ENCODE peak calls at places on chromosomes 12 and 14, in seven cellular contexts. G, A, I, V, F, E and R are unnamed samples.
A peak's percentile ranks its signal among the peaks of the same experiment; 100 is the strongest.

GRCh38 chr12:64120568-64120967 is 101.5 kb downstream of the KICS2 start:
- DNase-seq in G (no peak), A (no peak), I (peak; percentile 75), V (no peak), F (no peak), E (no peak), R (no peak)

GRCh38 chr12:40953076-40953475 is 235.0 kb upstream of the PDZRN4 start:
- DNase-seq in G (peak; percentile 9), A (peak; percentile 87), I (no peak), V (no peak), F (no peak), E (no peak), R (no peak)

GRCh38 chr12:122527478-122527944 is 462 bp downstream of the KNTC1 start:
- DNase-seq in G (peak; percentile 11), A (no peak), I (peak; percentile 33), V (no peak), F (peak; percentile 27), E (peak; percentile 20), R (no peak)

GRCh38 chr14:23009483-23009938 is 432 bp downstream of the C14orf93 start:
- DNase-seq in G (no peak), A (no peak), I (no peak), V (no peak), F (no peak), E (no peak), R (no peak)

GRCh38 chr12:127245437-127245836 is 1021.5 kb upstream of the TMEM132C start:
- DNase-seq in G (no peak), A (peak; percentile 57), I (peak; percentile 14), V (no peak), F (no peak), E (no peak), R (no peak)

GRCh38 chr14:50064993-50065392 is 51.4 kb downstream of the VCPKMT start:
- DNase-seq in G (no peak), A (peak; percentile 22), I (peak; percentile 33), V (peak; percentile 98), F (no peak), E (peak; percentile 68), R (no peak)

GRCh38 chr14:69693823-69694729 is 72.9 kb upstream of the SRSF5 start:
- DNase-seq in G (no peak), A (no peak), I (peak; percentile 23), V (no peak), F (no peak), E (peak; percentile 84), R (no peak)

GRCh38 chr12:66467932-66468331 is 165.6 kb downstream of the HELB start:
- DNase-seq in G (no peak), A (no peak), I (no peak), V (no peak), F (no peak), E (no peak), R (no peak)

GRCh38 chr14:98120831-98121464 is 1151.0 kb downstream of the BCL11B start:
- DNase-seq in G (peak; percentile 3), A (no peak), I (peak; percentile 58), V (no peak), F (no peak), E (no peak), R (no peak)

GRCh38 chr12:18932715-18933114 is 194.8 kb downstream of the CAPZA3 start:
- DNase-seq in G (no peak), A (peak; percentile 26), I (no peak), V (no peak), F (no peak), E (no peak), R (no peak)

GRCh38 chr12:28367326-28367725 is 177.1 kb downstream of the CCDC91 start:
- DNase-seq in G (no peak), A (no peak), I (no peak), V (no peak), F (no peak), E (no peak), R (no peak)

GRCh38 chr14:103105580-103106168 is 11.1 kb downstream of the EXOC3L4 start:
- DNase-seq in G (no peak), A (no peak), I (no peak), V (no peak), F (no peak), E (peak; percentile 66), R (no peak)

GRCh38 chr14:68084256-68084655 is 264.7 kb downstream of the RAD51B start:
- DNase-seq in G (peak; percentile 16), A (no peak), I (peak; percentile 8), V (no peak), F (no peak), E (no peak), R (no peak)

GRCh38 chr14:92937229-92937937 is 14.4 kb downstream of the CHGA start:
- DNase-seq in G (no peak), A (no peak), I (peak; percentile 40), V (no peak), F (no peak), E (peak; percentile 36), R (no peak)

GRCh38 chr12:122356192-122356635 is 66.3 kb downstream of the CLIP1 start:
- DNase-seq in G (peak; percentile 65), A (peak; percentile 22), I (peak; percentile 69), V (peak; percentile 19), F (peak; percentile 22), E (peak; percentile 51), R (no peak)

GRCh38 chr12:913919-914718 is 35.4 kb downstream of the RAD52 start:
- DNase-seq in G (peak; percentile 62), A (peak; percentile 94), I (peak; percentile 88), V (no peak), F (no peak), E (no peak), R (no peak)

GRCh38 chr14:71582705-71583104 is 349.5 kb upstream of the RGS6 start:
- DNase-seq in G (peak; percentile 58), A (peak; percentile 87), I (no peak), V (no peak), F (no peak), E (no peak), R (no peak)

GRCh38 chr12:45336762-45337596 is 121.1 kb downstream of the ANO6 start:
- DNase-seq in G (peak; percentile 90), A (peak; percentile 91), I (peak; percentile 63), V (no peak), F (no peak), E (no peak), R (no peak)

GRCh38 chr12:16726879-16727278 is 120.9 kb upstream of the LMO3 start:
- DNase-seq in G (no peak), A (peak; percentile 82), I (peak; percentile 63), V (no peak), F (no peak), E (no peak), R (no peak)

GRCh38 chr12:107231269-107231668 is 137.9 kb upstream of the CRY1 start:
- DNase-seq in G (no peak), A (no peak), I (no peak), V (no peak), F (no peak), E (no peak), R (no peak)

GRCh38 chr12:48266826-48267225 is 63.7 kb upstream of the OR10AD1 start:
- DNase-seq in G (no peak), A (no peak), I (no peak), V (no peak), F (no peak), E (no peak), R (no peak)

GRCh38 chr12:94795520-94795919 is 145.2 kb upstream of the TMCC3 start:
- DNase-seq in G (peak; percentile 40), A (peak; percentile 47), I (peak; percentile 65), V (no peak), F (peak; percentile 41), E (no peak), R (no peak)

GRCh38 chr12:84701966-84702365 is 210.6 kb downstream of the SLC6A15 start:
- DNase-seq in G (peak; percentile 7), A (peak; percentile 20), I (peak; percentile 7), V (no peak), F (no peak), E (no peak), R (no peak)

GRCh38 chr12:129776977-129777667 is 126.7 kb downstream of the TMEM132D start:
- DNase-seq in G (no peak), A (peak; percentile 17), I (no peak), V (no peak), F (no peak), E (no peak), R (no peak)

GRCh38 chr12:121534495-121535148 is 46.2 kb downstream of the KDM2B start:
- DNase-seq in G (no peak), A (no peak), I (no peak), V (no peak), F (no peak), E (no peak), R (peak; percentile 55)

GRCh38 chr12:6772331-6772695 is at the start of gene LAG3:
- DNase-seq in G (no peak), A (no peak), I (no peak), V (no peak), F (no peak), E (peak; percentile 38), R (no peak)

GRCh38 chr12:62263956-62264355 is 3.8 kb downstream of the USP15 start:
- DNase-seq in G (no peak), A (no peak), I (no peak), V (no peak), F (no peak), E (no peak), R (no peak)

GRCh38 chr12:114416028-114416427 is 10.1 kb upstream of the TBX5 start:
- DNase-seq in G (no peak), A (no peak), I (no peak), V (no peak), F (no peak), E (no peak), R (no peak)

GRCh38 chr14:90544566-90544965 is 147.7 kb downstream of the CALM1 start:
- DNase-seq in G (no peak), A (no peak), I (no peak), V (no peak), F (no peak), E (no peak), R (no peak)

GRCh38 chr12:77535734-77536133 is 295.0 kb upstream of the NAV3 start:
- DNase-seq in G (no peak), A (no peak), I (no peak), V (no peak), F (no peak), E (no peak), R (no peak)

GRCh38 chr14:72901361-72901760 is 7.5 kb upstream of the DPF3 start:
- DNase-seq in G (no peak), A (no peak), I (no peak), V (no peak), F (no peak), E (no peak), R (no peak)
- TF ChIP-seq CTCF in G (no peak), A (no peak), I (no peak), V (no peak), F (no peak), E (no peak), R (no peak)

GRCh38 chr12:74412607-74413230 is 124.9 kb upstream of the ATXN7L3B start:
- DNase-seq in G (no peak), A (peak; percentile 2), I (peak; percentile 52), V (no peak), F (no peak), E (no peak), R (no peak)
- TF ChIP-seq CTCF in G (no peak), A (peak; percentile 34), I (peak; percentile 49), V (peak; percentile 37), F (peak; percentile 71), E (peak; percentile 38), R (no peak)

GRCh38 chr12:20376984-20377383 is 8.6 kb downstream of the PDE3A start:
- DNase-seq in G (peak; percentile 44), A (peak; percentile 13), I (peak; percentile 28), V (no peak), F (no peak), E (no peak), R (no peak)
- TF ChIP-seq CTCF in G (peak; percentile 38), A (peak; percentile 54), I (peak; percentile 27), V (peak; percentile 36), F (peak; percentile 45), E (no peak), R (no peak)

GRCh38 chr14:99683619-99684355 is at the start of gene CYP46A1:
- DNase-seq in G (peak; percentile 99), A (peak; percentile 94), I (peak; percentile 98), V (peak; percentile 89), F (peak; percentile 97), E (peak; percentile 100), R (peak; percentile 98)
- TF ChIP-seq CTCF in G (no peak), A (no peak), I (no peak), V (no peak), F (no peak), E (no peak), R (no peak)